ENCODE peak calls at places on chromosomes 12 and 14, in seven cellular contexts. E is body of pancreas, Y is mammary epithelial cell, U is ovary, A is cardiac fibroblast, Z is IMR-90, S is A549. M is an unnamed sample.

GRCh38 chr12:54984602-54985376 is at the start of gene TESPA1:
- DNase-seq in E (peak), Y (no peak), U (peak), A (peak), Z (no peak), S (no peak), M (no peak)

GRCh38 chr12:65123435-65124063 is 2.4 kb upstream of the WIF1 start:
- DNase-seq in E (no peak), Y (peak), U (no peak), A (peak), Z (peak), S (peak), M (peak)

GRCh38 chr14:57865450-57866198 is at the start of gene SLC35F4:
- DNase-seq in E (peak), Y (peak), U (peak), A (peak), Z (no peak), S (no peak), M (peak)

GRCh38 chr14:65877631-65878030 is 465.1 kb downstream of the FUT8 start:
- DNase-seq in E (no peak), Y (no peak), U (no peak), A (no peak), Z (no peak), S (no peak), M (no peak)

GRCh38 chr12:65593206-65593833 is 231.0 kb upstream of the HMGA2 start:
- DNase-seq in E (no peak), Y (no peak), U (no peak), A (no peak), Z (no peak), S (no peak), M (no peak)

GRCh38 chr12:124921200-124922008 is 7.0 kb upstream of the UBC start:
- DNase-seq in E (peak), Y (peak), U (no peak), A (peak), Z (peak), S (peak), M (peak)

GRCh38 chr14:74785056-74785613 is 22.0 kb downstream of the YLPM1 start:
- DNase-seq in E (no peak), Y (no peak), U (no peak), A (no peak), Z (no peak), S (no peak), M (no peak)

GRCh38 chr12:1553987-1554982 is 40.1 kb downstream of the FBXL14 start:
- DNase-seq in E (no peak), Y (no peak), U (no peak), A (no peak), Z (no peak), S (no peak), M (no peak)

GRCh38 chr12:82963961-82964360 is 277.3 kb downstream of the TMTC2 start:
- DNase-seq in E (no peak), Y (no peak), U (no peak), A (no peak), Z (no peak), S (no peak), M (no peak)

GRCh38 chr14:47549886-47550285 is 125.5 kb downstream of the MDGA2 start:
- DNase-seq in E (no peak), Y (no peak), U (no peak), A (no peak), Z (no peak), S (no peak), M (no peak)

GRCh38 chr12:118611770-118612169 is 235.4 kb downstream of the SUDS3 start:
- DNase-seq in E (no peak), Y (no peak), U (no peak), A (no peak), Z (no peak), S (no peak), M (no peak)

GRCh38 chr12:61993734-61994345 is 266.4 kb upstream of the USP15 start:
- DNase-seq in E (no peak), Y (peak), U (no peak), A (no peak), Z (peak), S (peak), M (peak)

DNA sequence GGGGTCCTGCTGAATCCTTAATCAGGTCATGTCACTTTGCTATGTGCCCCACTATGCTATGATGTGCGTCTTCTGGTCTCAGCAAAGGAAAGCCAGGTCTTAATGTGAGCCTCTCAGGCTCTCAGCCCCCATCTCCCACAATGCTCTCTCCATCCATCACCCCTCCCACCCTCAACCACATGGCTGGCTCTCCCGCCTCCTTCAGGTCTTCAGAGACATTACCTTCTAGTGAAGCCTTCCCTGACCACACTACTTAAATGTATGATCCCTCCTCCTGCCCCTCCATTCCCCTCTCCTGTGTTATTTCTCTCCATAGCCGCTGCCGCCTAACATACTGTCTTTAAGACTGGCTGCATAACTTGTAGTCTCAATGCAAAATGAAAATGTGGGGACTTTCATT is 50.5 kb downstream of the KRT80 start:
- DNase-seq in E (no peak), Y (no peak), U (no peak), A (no peak), Z (no peak), S (peak), M (no peak)
- TF ChIP-seq CTCF in E (no peak), Y (no peak), U (no peak), A (no peak), Z (peak), S (no peak), M (no peak)

GRCh38 chr12:109988274-109988673 is 7.9 kb downstream of the GIT2 start:
- DNase-seq in E (no peak), Y (no peak), U (no peak), A (no peak), Z (no peak), S (no peak), M (no peak)
- TF ChIP-seq CTCF in E (no peak), Y (no peak), U (no peak), A (no peak), Z (no peak), S (no peak), M (no peak)

DNA sequence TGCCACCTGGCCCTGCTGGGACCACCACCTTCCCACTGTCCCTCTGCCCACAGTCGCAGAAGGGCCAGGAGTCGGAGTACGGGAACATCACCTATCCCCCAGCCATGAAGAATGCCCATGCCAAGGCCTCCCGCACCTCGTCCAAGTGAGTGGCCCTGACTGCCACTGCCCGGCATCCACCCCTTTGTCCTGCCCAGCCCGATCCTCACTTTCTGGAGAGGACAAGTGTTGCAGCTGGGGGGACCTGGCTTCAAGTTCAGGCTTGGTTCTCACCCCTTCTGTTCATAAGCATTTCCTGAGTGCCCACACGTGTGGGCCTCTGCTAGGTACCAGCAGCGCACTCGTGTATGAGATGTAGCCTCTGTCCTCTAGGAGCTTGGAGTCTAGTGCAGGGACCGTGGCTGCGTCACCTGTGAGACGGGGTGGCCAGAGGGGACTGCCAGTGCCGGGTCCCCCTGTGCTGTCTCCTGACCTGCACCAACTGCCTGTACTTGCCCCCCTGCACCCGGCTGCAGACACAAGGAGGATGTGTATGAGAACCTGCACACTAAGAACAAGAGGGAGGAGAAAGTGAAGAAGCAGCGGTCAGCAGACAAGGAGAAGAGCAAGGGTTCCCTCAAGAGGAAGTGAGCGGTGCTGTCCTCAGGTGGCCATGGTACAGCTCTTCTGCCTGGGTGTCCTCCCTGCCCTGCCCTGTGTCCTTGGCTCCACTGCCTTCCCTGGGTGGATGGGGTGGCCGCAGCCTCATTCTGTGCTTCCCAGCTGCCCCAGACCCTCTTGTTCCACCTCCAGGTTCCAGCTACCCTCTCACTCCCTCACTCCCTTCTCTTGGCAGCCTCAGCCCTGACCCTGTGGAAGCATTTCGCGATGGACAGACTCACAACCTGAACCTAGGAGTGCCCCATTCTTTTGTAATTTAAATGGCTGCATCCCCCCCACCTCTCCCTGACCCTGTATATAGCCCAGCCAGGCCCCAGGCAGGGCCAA is 9.4 kb downstream of the PTPN6 start:
- DNase-seq in E (no peak), Y (no peak), U (peak), A (peak), Z (peak), S (peak), M (no peak)
- TF ChIP-seq CTCF in E (no peak), Y (peak), U (no peak), A (no peak), Z (peak), S (no peak), M (no peak)

DNA sequence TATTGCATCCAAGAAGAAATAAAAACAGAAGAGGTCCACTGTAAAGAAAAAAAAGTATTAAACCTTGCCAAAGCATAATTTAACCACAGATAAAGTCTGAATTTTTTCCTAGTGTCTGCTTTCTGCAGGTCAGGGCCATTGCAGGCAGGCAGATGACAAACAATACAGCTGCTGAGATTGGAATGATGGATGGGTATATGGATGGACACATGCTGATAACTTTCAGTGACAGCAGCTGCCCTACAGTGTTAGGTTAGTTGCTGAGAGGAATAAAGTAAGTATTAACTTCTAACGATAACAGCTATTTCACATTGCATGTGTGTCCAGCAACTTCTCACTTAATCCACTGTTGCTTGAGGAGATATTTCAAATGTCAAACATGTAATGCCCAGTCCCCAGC is 515.3 kb downstream of the RMST start:
- DNase-seq in E (no peak), Y (no peak), U (no peak), A (no peak), Z (no peak), S (no peak), M (no peak)
- TF ChIP-seq CTCF in E (no peak), Y (no peak), U (no peak), A (no peak), Z (no peak), S (no peak), M (no peak)

GRCh38 chr12:57864811-57865751 is 18.6 kb upstream of the CTDSP2 start:
- DNase-seq in E (peak), Y (peak), U (peak), A (peak), Z (peak), S (peak), M (peak)
- TF ChIP-seq CTCF in E (no peak), Y (no peak), U (peak), A (no peak), Z (no peak), S (no peak), M (no peak)

GRCh38 chr12:3314306-3314663 is 176.7 kb upstream of the PRMT8 start:
- DNase-seq in E (no peak), Y (no peak), U (no peak), A (no peak), Z (no peak), S (no peak), M (no peak)
- TF ChIP-seq CTCF in E (no peak), Y (no peak), U (no peak), A (no peak), Z (no peak), S (no peak), M (no peak)

GRCh38 chr14:64337901-64338615 is 43.9 kb upstream of the ESR2 start:
- DNase-seq in E (peak), Y (peak), U (no peak), A (peak), Z (peak), S (peak), M (peak)
- TF ChIP-seq CTCF in E (no peak), Y (peak), U (no peak), A (peak), Z (peak), S (no peak), M (no peak)

GRCh38 chr12:78559441-78559840 is 305.1 kb upstream of the SYT1 start:
- DNase-seq in E (no peak), Y (no peak), U (no peak), A (no peak), Z (peak), S (no peak), M (no peak)

GRCh38 chr12:78566461-78566860 is 298.1 kb upstream of the SYT1 start:
- DNase-seq in E (no peak), Y (no peak), U (no peak), A (no peak), Z (no peak), S (no peak), M (no peak)

GRCh38 chr12:78568326-78569020 is 296.1 kb upstream of the SYT1 start:
- DNase-seq in E (no peak), Y (peak), U (no peak), A (no peak), Z (peak), S (no peak), M (no peak)

GRCh38 chr12:78560633-78561032 is 303.9 kb upstream of the SYT1 start:
- DNase-seq in E (no peak), Y (no peak), U (no peak), A (no peak), Z (no peak), S (no peak), M (no peak)

DNA sequence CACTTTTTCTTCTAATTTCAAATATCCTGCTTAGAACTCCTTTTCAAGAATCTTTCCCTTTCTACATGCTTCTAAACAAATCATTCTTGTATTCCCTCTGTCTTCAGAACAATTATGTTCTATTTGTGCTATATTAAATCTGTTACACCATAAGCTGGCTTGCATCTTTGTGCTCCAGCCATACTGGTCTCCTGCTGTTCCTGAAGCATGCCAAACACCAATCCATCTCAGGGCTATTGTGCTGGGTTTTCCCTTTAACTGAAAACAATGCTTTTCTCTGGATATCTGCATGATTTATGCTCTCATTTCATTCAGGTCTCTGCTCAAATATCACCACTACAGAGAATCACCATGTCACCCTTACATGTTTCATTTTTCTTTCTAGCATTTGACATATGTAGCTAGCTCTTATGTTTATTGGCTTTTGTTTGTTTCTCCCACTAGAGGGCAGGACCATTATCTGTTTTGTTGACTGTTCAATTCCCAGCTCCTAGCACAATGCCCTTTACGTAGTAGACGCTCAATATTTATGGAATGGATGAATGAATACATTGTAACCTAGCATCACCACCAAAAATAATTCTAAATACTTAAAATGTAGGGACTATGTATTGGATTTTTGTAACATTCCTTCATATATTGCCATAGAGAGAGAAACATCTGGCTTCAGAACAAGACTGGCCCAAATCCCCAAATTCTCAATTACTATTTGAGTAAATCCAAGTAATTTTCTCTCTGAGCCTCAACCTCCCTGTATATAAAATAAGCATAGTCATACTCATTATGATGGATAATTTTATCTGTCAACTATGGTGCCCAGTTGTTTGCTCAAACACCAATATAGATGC is 302.0 kb upstream of the SYT1 start:
- DNase-seq in E (no peak), Y (peak), U (no peak), A (peak), Z (peak), S (peak), M (no peak)
- TF ChIP-seq CTCF in E (no peak), Y (peak), U (no peak), A (peak), Z (peak), S (peak), M (peak)

GRCh38 chr12:15962760-15963159 is 51.6 kb downstream of the DERA start:
- DNase-seq in E (no peak), Y (peak), U (no peak), A (no peak), Z (peak), S (no peak), M (peak)

GRCh38 chr12:15966426-15966825 is 55.3 kb downstream of the DERA start:
- DNase-seq in E (no peak), Y (peak), U (no peak), A (peak), Z (peak), S (no peak), M (no peak)

GRCh38 chr12:15963271-15963670 is 52.1 kb downstream of the DERA start:
- DNase-seq in E (no peak), Y (peak), U (no peak), A (peak), Z (peak), S (no peak), M (no peak)
- TF ChIP-seq CTCF in E (no peak), Y (no peak), U (no peak), A (no peak), Z (no peak), S (no peak), M (no peak)

GRCh38 chr12:18250313-18250916 is 10.9 kb upstream of the PIK3C2G start:
- DNase-seq in E (no peak), Y (peak), U (no peak), A (peak), Z (peak), S (peak), M (peak)
- TF ChIP-seq CTCF in E (peak), Y (peak), U (peak), A (peak), Z (peak), S (peak), M (peak)

M was measured in Calu3.